ENCODE peak calls at places on chromosomes 16 and 17, in six cellular contexts. U is RWPE1, K is heart right ventricle, I is fibroblast of lung, F is HFFc6, G is DND-41. Z is an unnamed sample.

GRCh38 chr16:85363881-85364280 is 249.2 kb upstream of the GSE1 start:
- DNase-seq in G (no peak), K (no peak), U (no peak), I (peak), F (peak), Z (no peak)

GRCh38 chr17:55818451-55819375 is 67.9 kb downstream of the PCTP start:
- DNase-seq in F (no peak), K (no peak), I (no peak), G (peak), U (no peak), Z (no peak)

GRCh38 chr17:29143894-29144293 is 36.3 kb downstream of the MYO18A start:
- DNase-seq in U (no peak), K (no peak), G (no peak), F (peak), I (no peak), Z (no peak)

GRCh38 chr16:48535831-48536599 is 74.0 kb downstream of the N4BP1 start:
- DNase-seq in K (peak), I (peak), G (peak), U (peak), F (no peak), Z (no peak)

GRCh38 chr16:85551319-85551978 is 61.7 kb upstream of the GSE1 start:
- DNase-seq in I (no peak), F (no peak), G (no peak), U (no peak), K (no peak), Z (no peak)

GRCh38 chr17:32723310-32723955 is 153.5 kb downstream of the MYO1D start:
- DNase-seq in K (no peak), U (no peak), F (no peak), G (no peak), I (peak), Z (no peak)

GRCh38 chr16:85437161-85438052 is 175.7 kb upstream of the GSE1 start:
- DNase-seq in K (no peak), U (no peak), I (peak), F (no peak), G (no peak), Z (no peak)

GRCh38 chr17:44345497-44346026 is 460 bp downstream of the GRN start:
- DNase-seq in F (peak), G (peak), K (no peak), I (peak), U (no peak), Z (no peak)

GRCh38 chr16:35686595-35686994 is 2227.2 kb downstream of the TP53TG3F start:
- DNase-seq in K (no peak), F (no peak), I (no peak), G (no peak), U (no peak), Z (no peak)

GRCh38 chr16:66480265-66481080 is 53.4 kb downstream of the BEAN1 start:
- DNase-seq in F (no peak), U (no peak), K (no peak), G (no peak), I (no peak), Z (no peak)

GRCh38 chr17:56478836-56479447 is 114.6 kb upstream of the NOG start:
- DNase-seq in U (peak), F (peak), I (peak), K (no peak), G (peak), Z (no peak)

GRCh38 chr17:74938194-74938950 is 2.7 kb downstream of the OTOP3 start:
- DNase-seq in F (no peak), K (no peak), U (no peak), I (no peak), G (no peak), Z (no peak)

GRCh38 chr16:85995591-85996461 is 96.9 kb downstream of the IRF8 start:
- DNase-seq in I (no peak), G (no peak), K (no peak), U (no peak), F (no peak), Z (no peak)

GRCh38 chr17:57337390-57337789 is 81.1 kb downstream of the MSI2 start:
- DNase-seq in U (no peak), K (peak), G (no peak), F (no peak), I (no peak), Z (no peak)

GRCh38 chr17:42842286-42842685 is 2.1 kb upstream of the AOC2 start:
- DNase-seq in I (peak), K (no peak), U (no peak), F (no peak), G (no peak), Z (no peak)

GRCh38 chr17:67546578-67547527 is 169.8 kb downstream of the PITPNC1 start:
- DNase-seq in I (peak), G (no peak), F (no peak), U (no peak), K (peak), Z (peak)

GRCh38 chr16:2473999-2474876 is 689 bp upstream of the TBC1D24 start:
- DNase-seq in G (peak), U (no peak), F (no peak), I (no peak), K (peak), Z (no peak)

GRCh38 chr16:78444-79145 is 570 bp downstream of the MPG start:
- DNase-seq in I (peak), K (peak), G (peak), F (peak), U (peak), Z (no peak)

GRCh38 chr17:81811705-81812570 is 8.0 kb downstream of the GCGR start:
- DNase-seq in K (no peak), I (no peak), F (no peak), G (no peak), U (no peak), Z (no peak)

GRCh38 chr17:81387235-81388060 is 7.8 kb upstream of the BAHCC1 start:
- DNase-seq in U (no peak), G (peak), K (peak), I (peak), F (peak), Z (no peak)

GRCh38 chr17:78252111-78252634 is 20.7 kb downstream of the TMEM235 start:
- DNase-seq in K (no peak), I (no peak), U (no peak), G (peak), F (no peak), Z (no peak)

GRCh38 chr16:2033057-2033911 is 6.6 kb downstream of the NHERF2 start:
- DNase-seq in K (peak), I (peak), G (no peak), F (peak), U (no peak), Z (no peak)

GRCh38 chr16:3609895-3610697 is 1.3 kb downstream of the SLX4 start:
- DNase-seq in G (no peak), K (no peak), U (no peak), I (no peak), F (no peak), Z (no peak)

GRCh38 chr17:47615766-47616424 is 33.8 kb upstream of the KPNB1 start:
- DNase-seq in U (peak), G (no peak), F (peak), K (no peak), I (peak), Z (no peak)

GRCh38 chr17:2214887-2215615 is 88.5 kb downstream of the SMG6 start:
- DNase-seq in F (peak), I (peak), G (peak), K (peak), U (no peak), Z (no peak)

GRCh38 chr16:57541754-57542435 is 548 bp upstream of the ADGRG5 start:
- DNase-seq in I (no peak), K (no peak), U (no peak), F (no peak), G (no peak), Z (peak)

GRCh38 chr17:48553190-48553547 is 8.3 kb upstream of the HOXB2 start:
- DNase-seq in I (no peak), U (no peak), G (no peak), F (no peak), K (no peak), Z (no peak)

GRCh38 chr17:68318103-68318991 is 27.1 kb downstream of the ARSG start:
- DNase-seq in K (no peak), F (peak), I (peak), G (no peak), U (no peak), Z (no peak)

DNA sequence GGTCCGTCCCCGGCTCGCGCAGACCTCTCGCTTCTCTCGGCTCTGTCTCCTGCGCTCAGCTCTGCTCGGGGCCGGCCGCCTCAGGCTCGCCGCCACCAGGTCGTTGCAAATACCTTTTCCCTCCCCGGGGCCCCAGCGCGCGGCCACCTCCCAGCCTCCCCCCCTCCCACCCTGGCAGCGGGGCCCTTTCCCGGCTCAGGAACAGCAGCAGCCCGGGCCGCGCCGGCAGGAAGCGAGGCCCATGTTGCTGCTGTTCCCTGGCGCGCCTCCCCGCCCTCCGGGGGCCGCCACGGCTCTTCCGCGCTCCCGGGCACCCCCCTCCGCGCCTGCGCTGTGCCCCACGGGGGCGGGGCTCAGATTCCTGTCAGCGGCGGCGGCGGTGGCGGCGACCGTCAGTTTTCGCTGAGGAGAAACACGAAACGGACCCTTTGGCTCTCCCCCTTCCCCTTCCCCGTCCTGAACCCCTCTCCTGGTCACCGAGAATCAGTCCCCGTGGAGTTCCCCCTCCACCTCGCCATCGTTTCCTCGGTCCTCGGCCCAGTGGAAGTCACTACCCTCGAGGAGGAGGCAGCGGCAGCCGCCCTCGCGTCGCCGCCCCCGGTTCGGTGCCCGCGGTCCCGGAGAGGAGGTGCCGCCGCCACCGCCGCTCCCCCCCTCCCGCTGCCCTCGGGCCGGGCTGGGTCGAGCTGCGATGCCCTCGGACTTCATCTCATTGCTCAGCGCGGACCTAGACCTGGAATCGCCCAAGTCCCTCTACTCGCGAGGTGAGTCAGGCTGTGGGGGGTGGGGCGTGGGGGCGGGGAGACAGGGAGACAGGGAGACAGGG is at the start of gene NFAT5:
- DNase-seq in K (peak), G (peak), F (peak), U (peak), I (peak), Z (peak)
- TF ChIP-seq CTCF in K (no peak), G (no peak), F (peak), U (no peak), I (no peak), Z (no peak)

GRCh38 chr16:47059991-47060390 is 83.8 kb downstream of the NETO2 start:
- DNase-seq in I (no peak), K (no peak), F (no peak), U (no peak), G (no peak), Z (no peak)
- TF ChIP-seq CTCF in I (no peak), K (no peak), F (no peak), U (no peak), G (no peak), Z (no peak)

GRCh38 chr16:25014500-25015147 is 545 bp downstream of the ARHGAP17 start:
- DNase-seq in I (peak), F (peak), G (peak), K (peak), U (peak), Z (no peak)
- TF ChIP-seq CTCF in I (no peak), F (no peak), G (peak), K (no peak), U (no peak), Z (no peak)

DNA sequence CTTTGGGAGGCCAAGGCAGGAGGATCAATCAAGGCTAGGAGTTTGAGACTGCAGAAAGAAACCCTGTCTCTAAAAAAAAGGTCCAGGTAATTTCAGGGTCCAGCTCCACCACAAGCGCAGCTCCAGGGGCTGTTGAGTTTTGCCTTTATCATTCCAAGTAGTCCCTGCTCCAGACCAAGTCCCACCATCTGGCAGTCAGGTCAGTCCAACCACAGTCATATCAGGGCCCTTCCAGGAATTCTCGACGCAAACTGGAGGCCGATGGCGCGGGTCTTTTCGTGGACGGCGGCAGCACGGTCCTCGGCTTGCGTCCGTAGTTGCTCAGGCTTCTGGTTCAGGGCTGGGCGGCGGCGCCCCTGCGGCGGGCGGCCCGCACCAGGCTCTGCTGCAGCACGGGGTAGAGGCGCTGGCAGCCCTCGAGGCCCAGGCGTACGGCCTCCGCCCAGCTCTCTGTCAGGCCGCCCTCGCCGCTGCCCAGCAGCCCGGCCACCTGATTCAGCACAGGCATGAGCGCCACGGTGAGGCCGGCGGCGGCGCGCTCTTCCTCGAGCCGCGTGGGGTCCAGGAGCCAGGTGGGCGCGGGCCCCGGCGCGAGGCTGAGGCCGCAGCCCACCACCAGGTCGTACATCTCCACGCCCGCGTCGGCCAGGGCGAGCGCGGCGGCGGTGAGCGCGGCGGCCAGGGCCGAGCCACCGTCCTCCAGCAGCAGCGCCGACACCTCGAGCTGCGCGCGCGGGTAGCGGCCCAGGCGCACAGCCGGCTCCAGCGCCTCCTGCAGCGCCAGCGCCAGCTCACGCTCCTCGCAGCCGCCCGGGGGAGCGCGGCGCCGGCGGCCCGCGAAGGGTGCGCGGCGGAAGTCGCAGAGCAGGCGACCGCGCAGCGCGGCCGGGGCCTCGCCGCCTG is 741 bp downstream of the EXOSC6 start:
- DNase-seq in G (peak), F (peak), I (peak), K (peak), U (peak), Z (no peak)
- TF ChIP-seq CTCF in G (peak), F (no peak), I (no peak), K (no peak), U (no peak), Z (no peak)

GRCh38 chr16:16062023-16062932 is 112.9 kb downstream of the ABCC1 start:
- DNase-seq in U (no peak), K (no peak), F (no peak), I (peak), G (peak), Z (no peak)
- TF ChIP-seq CTCF in U (no peak), K (peak), F (peak), I (no peak), G (peak), Z (no peak)

Z was measured in omental fat pad.